ENCODE peak calls at places on chromosomes 13 and 19, in four cellular contexts. W is GM12878, D is HepG2, H is SK-N-SH. C is an unnamed sample.

GRCh38 chr19:10510301-10510802 is 6.9 kb downstream of the S1PR5 start:
- DNase-seq in H (peak; percentile 81), D (peak; percentile 25), W (no peak), C (peak; percentile 70)

GRCh38 chr19:14632286-14632685 is 42.4 kb downstream of the ADGRE3 start:
- DNase-seq in H (peak; percentile 37), D (peak; percentile 32), W (peak; percentile 40), C (peak; percentile 83)

GRCh38 chr19:1567116-1567847 is 843 bp downstream of the MEX3D start:
- DNase-seq in H (peak; percentile 72), D (no peak), W (no peak), C (peak; percentile 56)

GRCh38 chr19:51346742-51347141 is 4.8 kb upstream of the VSIG10L start:
- DNase-seq in H (no peak), W (no peak), D (no peak), C (no peak)

GRCh38 chr13:35729926-35730627 is 253.6 kb upstream of the MAB21L1 start:
- DNase-seq in W (peak; percentile 38), H (no peak), D (no peak), C (no peak)

GRCh38 chr19:35045667-35046300 is 4.3 kb downstream of the HPN start:
- DNase-seq in D (no peak), W (peak; percentile 16), H (peak; percentile 51), C (peak; percentile 76)

GRCh38 chr13:51928231-51928630 is 66.5 kb downstream of the CCDC70 start:
- DNase-seq in W (no peak), H (no peak), D (no peak), C (no peak)

GRCh38 chr19:35142531-35143230 is 374 bp upstream of the FXYD7 start:
- DNase-seq in D (no peak), W (no peak), H (peak; percentile 91), C (peak; percentile 91)

GRCh38 chr13:20291037-20291436 is 58.9 kb upstream of the GJB6 start:
- DNase-seq in H (no peak), D (no peak), W (no peak), C (no peak)

GRCh38 chr13:76976488-76976887 is 15.4 kb upstream of the CLN5 start:
- DNase-seq in W (no peak), D (no peak), H (no peak), C (no peak)

GRCh38 chr13:45206340-45206739 is 5.5 kb upstream of the KCTD4 start:
- DNase-seq in W (peak; percentile 21), D (no peak), H (no peak), C (no peak)

GRCh38 chr19:19321143-19321577 is 531 bp downstream of the MAU2 start:
- DNase-seq in W (no peak), H (peak; percentile 68), D (peak; percentile 55), C (peak; percentile 65)

GRCh38 chr19:1833540-1833939 is 14.7 kb downstream of the REXO1 start:
- DNase-seq in D (no peak), H (no peak), W (no peak), C (no peak)

GRCh38 chr13:28204690-28205443 is 66.5 kb downstream of the PAN3 start:
- DNase-seq in D (peak; percentile 5), W (peak; percentile 13), H (no peak), C (no peak)

GRCh38 chr13:44323754-44324153 is 49.9 kb upstream of the SERP2 start:
- DNase-seq in H (no peak), W (no peak), D (no peak), C (no peak)

GRCh38 chr13:20901668-20902437 is 693 bp downstream of the XPO4 start:
- DNase-seq in D (peak; percentile 54), W (no peak), H (peak; percentile 47), C (peak; percentile 64)

GRCh38 chr19:43687660-43687997 is 17.7 kb upstream of the PLAUR start:
- DNase-seq in D (no peak), W (no peak), H (no peak), C (no peak)

GRCh38 chr13:107210216-107211010 is 642.5 kb upstream of the ARGLU1 start:
- DNase-seq in H (no peak), D (no peak), W (no peak), C (no peak)

GRCh38 chr19:27652281-27652680 is 1560.7 kb downstream of the UQCRFS1 start:
- DNase-seq in H (no peak), W (no peak), D (no peak), C (no peak)
- TF ChIP-seq NFIC in H (no peak), W (no peak), D (no peak), C (no peak)

DNA sequence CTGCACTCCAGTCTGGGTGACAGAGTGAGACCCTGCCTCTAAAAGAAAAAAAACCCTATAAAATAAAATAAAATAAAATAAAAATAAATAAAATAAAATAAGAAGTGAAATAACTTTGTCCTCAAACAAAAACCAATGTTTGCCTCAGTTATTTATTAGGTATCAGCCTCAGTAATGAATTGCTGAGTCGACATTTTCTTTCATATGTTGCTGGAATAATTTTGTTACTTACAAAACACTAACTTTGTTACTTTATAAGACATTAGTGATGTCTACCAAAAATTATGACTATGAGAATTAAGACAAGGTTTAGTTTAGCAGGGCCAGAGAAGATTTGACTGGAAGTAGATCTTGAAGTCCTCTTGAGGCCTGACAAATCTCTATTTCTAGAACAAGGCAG is 2074.5 kb upstream of the PCDH20 start:
- DNase-seq in W (no peak), H (no peak), D (no peak), C (no peak)
- TF ChIP-seq NFIC in W (no peak), H (no peak), D (no peak), C (no peak)

DNA sequence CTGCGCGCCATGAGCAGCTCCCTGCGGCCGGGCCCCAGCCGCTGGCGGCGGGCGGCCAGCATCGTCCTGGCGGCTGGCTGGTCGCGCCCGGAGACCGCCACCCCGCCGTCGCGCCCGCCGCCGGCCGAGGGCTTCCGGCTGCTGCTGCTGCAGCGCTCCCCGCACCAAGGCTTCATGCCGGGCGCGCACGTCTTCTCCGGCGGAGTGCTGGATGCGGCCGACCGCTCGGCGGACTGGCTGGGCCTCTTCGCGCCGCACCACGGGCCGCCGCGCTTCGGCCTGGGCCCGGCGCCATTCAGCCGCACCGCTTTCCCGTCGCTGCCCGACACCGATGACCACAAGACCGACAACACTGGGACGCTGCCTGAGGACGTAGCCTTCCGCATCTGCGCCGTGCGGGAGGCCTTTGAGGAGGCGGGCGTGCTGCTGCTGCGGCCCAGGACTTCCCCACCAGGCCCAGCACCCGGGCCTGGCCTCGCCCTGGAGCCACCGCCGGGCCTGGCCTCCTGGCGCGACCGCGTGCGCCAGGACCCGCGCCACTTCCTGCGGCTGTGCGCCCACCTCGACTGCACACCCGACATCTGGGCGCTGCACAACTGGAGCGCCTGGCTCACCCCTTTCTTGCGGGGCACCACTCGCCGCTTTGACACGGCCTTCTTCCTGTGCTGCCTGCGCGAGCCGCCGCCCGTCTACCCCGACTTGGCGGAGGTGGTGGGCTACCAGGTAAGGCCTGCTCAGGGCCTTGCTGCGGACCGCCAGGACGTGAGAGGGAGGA is 518 bp downstream of the NUDT19 start:
- DNase-seq in D (no peak), H (peak; percentile 81), W (no peak), C (peak; percentile 76)
- TF ChIP-seq NFIC in D (no peak), H (no peak), W (no peak), C (no peak)

GRCh38 chr13:23852351-23852750 is 36.8 kb downstream of the MIPEP start:
- DNase-seq in H (no peak), W (no peak), D (no peak), C (no peak)

GRCh38 chr13:23849670-23850069 is 39.5 kb downstream of the MIPEP start:
- DNase-seq in W (no peak), H (no peak), D (no peak), C (no peak)

GRCh38 chr13:23850134-23850533 is 39.1 kb downstream of the MIPEP start:
- DNase-seq in W (no peak), H (no peak), D (no peak), C (no peak)

GRCh38 chr13:23848639-23849282 is 40.4 kb downstream of the MIPEP start:
- DNase-seq in D (no peak), H (no peak), W (no peak), C (no peak)

DNA sequence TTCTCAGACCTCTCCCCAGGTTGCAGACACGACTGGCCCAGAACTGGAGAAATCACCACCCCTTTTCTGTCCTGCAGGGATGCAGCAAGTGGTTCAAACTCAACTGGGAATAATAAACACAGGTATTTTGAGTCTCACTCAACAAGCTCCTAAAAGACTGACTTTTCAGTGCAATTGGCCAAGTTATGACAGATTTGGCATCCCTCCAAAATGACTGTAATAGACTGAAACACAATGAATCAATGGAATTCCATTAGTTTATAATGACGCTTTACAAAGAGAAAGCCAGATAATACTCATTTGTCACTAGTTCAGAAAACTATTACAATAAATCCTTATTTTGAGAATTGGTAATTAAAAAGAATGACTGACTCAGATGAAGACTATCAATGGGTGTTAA is 38.1 kb downstream of the MIPEP start:
- DNase-seq in D (no peak), H (no peak), W (no peak), C (no peak)
- TF ChIP-seq NFIC in D (no peak), H (peak; percentile 39), W (no peak), C (peak; percentile 30)

GRCh38 chr13:27039171-27039701 is 132.4 kb downstream of the USP12 start:
- DNase-seq in H (no peak), D (no peak), W (no peak), C (no peak)
- TF ChIP-seq NFIC in H (no peak), D (no peak), W (no peak), C (no peak)

GRCh38 chr19:12779162-12779993 is 4.0 kb upstream of the HOOK2 start:
- DNase-seq in D (peak; percentile 61), W (no peak), H (peak; percentile 76), C (peak; percentile 79)

GRCh38 chr19:12778905-12779161 is 3.5 kb upstream of the HOOK2 start:
- DNase-seq in W (no peak), H (no peak), D (no peak), C (no peak)

GRCh38 chr19:12777217-12778019 is 2.1 kb upstream of the HOOK2 start:
- DNase-seq in H (peak; percentile 89), W (no peak), D (peak; percentile 50), C (peak; percentile 72)

GRCh38 chr19:12774588-12775555 is at the start of gene HOOK2:
- DNase-seq in D (no peak), H (no peak), W (no peak), C (peak; percentile 70)

GRCh38 chr19:12778020-12778904 is 2.9 kb upstream of the HOOK2 start:
- DNase-seq in D (no peak), W (no peak), H (peak; percentile 76), C (peak; percentile 37)
- TF ChIP-seq NFIC in D (no peak), W (no peak), H (no peak), C (peak; percentile 20)

DNA sequence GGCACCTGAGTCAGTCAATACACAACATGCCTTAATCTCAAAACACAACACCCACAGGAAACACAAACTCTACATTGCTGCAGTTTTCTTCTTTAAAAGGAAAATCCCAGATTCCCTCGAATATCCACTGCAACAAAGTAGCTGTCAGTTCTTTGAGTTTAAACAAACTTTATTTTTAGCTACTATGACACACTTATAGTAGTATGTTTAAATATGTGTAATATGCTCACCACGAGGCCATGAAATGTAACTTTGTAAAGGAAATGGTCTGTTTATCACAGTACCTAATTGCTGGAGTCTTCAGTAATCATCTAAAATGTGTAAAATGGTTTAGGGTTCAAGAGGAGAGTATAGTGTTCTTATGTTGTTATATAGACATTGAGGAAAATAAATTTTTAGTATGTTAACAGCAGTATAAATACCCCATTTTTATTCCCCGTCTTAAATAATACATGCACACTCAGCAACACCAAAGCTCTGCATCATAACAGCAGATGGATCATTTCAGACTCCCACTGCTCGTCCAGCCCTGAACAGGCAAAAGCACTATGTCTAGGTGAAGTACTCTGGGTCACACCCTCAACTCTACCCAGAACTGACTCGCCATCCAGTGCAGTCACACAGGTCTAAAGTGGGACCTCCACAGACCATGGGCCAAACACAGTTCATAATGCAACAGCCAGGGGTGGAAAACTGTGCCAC is 20.6 kb downstream of the TUBGCP3 start:
- DNase-seq in D (no peak), H (no peak), W (no peak), C (no peak)
- TF ChIP-seq NFIC in D (no peak), H (no peak), W (no peak), C (no peak)

GRCh38 chr13:86882107-86882506 is 789.1 kb upstream of the SLITRK5 start:
- DNase-seq in W (no peak), D (no peak), H (no peak), C (no peak)
- TF ChIP-seq NFIC in W (no peak), D (no peak), H (no peak), C (no peak)